ENCODE peak calls at places on chromosomes 12 and 14, in seven cellular contexts. One of them, this sample, is unnamed.

GRCh38 chr12:45425426-45425825 is 209.5 kb downstream of the ANO6 start:
- DNase-seq in fibroblast of mammary gland: peak
- DNase-seq in GM23338: no peak
- DNase-seq in mucosa of descending colon: no peak
- DNase-seq in heart left ventricle: no peak
- DNase-seq in CD4-positive, alpha-beta T cell: no peak
- DNase-seq in choroid plexus epithelial cell: peak
- DNase-seq in this sample: peak

GRCh38 chr12:102687523-102687922 is 207.2 kb upstream of the IGF1 start:
- DNase-seq in fibroblast of mammary gland: no peak
- DNase-seq in GM23338: no peak
- DNase-seq in mucosa of descending colon: no peak
- DNase-seq in heart left ventricle: no peak
- DNase-seq in CD4-positive, alpha-beta T cell: no peak
- DNase-seq in choroid plexus epithelial cell: no peak
- DNase-seq in this sample: no peak

GRCh38 chr12:68358532-68359485 is 26.6 kb upstream of the MDM1 start:
- DNase-seq in fibroblast of mammary gland: peak
- DNase-seq in GM23338: peak
- DNase-seq in mucosa of descending colon: no peak
- DNase-seq in heart left ventricle: no peak
- DNase-seq in CD4-positive, alpha-beta T cell: peak
- DNase-seq in choroid plexus epithelial cell: peak
- DNase-seq in this sample: peak

GRCh38 chr14:51093371-51094281 is 1.3 kb downstream of the TRIM9 start:
- DNase-seq in fibroblast of mammary gland: no peak
- DNase-seq in GM23338: peak
- DNase-seq in mucosa of descending colon: peak
- DNase-seq in heart left ventricle: peak
- DNase-seq in CD4-positive, alpha-beta T cell: peak
- DNase-seq in choroid plexus epithelial cell: peak
- DNase-seq in this sample: no peak

GRCh38 chr12:1527789-1528188 is 66.6 kb downstream of the FBXL14 start:
- DNase-seq in fibroblast of mammary gland: peak
- DNase-seq in GM23338: no peak
- DNase-seq in mucosa of descending colon: no peak
- DNase-seq in heart left ventricle: no peak
- DNase-seq in CD4-positive, alpha-beta T cell: no peak
- DNase-seq in choroid plexus epithelial cell: peak
- DNase-seq in this sample: peak

GRCh38 chr12:126747530-126748149 is 1519.3 kb upstream of the TMEM132C start:
- DNase-seq in fibroblast of mammary gland: peak
- DNase-seq in GM23338: peak
- DNase-seq in mucosa of descending colon: peak
- DNase-seq in heart left ventricle: peak
- DNase-seq in CD4-positive, alpha-beta T cell: peak
- DNase-seq in choroid plexus epithelial cell: no peak
- DNase-seq in this sample: peak

GRCh38 chr12:1318327-1319031 is 275.9 kb downstream of the FBXL14 start:
- DNase-seq in fibroblast of mammary gland: peak
- DNase-seq in GM23338: peak
- DNase-seq in mucosa of descending colon: peak
- DNase-seq in heart left ventricle: no peak
- DNase-seq in CD4-positive, alpha-beta T cell: no peak
- DNase-seq in choroid plexus epithelial cell: peak
- DNase-seq in this sample: peak

GRCh38 chr12:100842156-100842555 is 47.6 kb downstream of the ANO4 start:
- DNase-seq in fibroblast of mammary gland: no peak
- DNase-seq in GM23338: no peak
- DNase-seq in mucosa of descending colon: no peak
- DNase-seq in heart left ventricle: no peak
- DNase-seq in CD4-positive, alpha-beta T cell: no peak
- DNase-seq in choroid plexus epithelial cell: peak
- DNase-seq in this sample: peak

GRCh38 chr12:93766802-93767523 is 89.8 kb downstream of the CRADD start:
- DNase-seq in fibroblast of mammary gland: peak
- DNase-seq in GM23338: peak
- DNase-seq in mucosa of descending colon: no peak
- DNase-seq in heart left ventricle: no peak
- DNase-seq in CD4-positive, alpha-beta T cell: no peak
- DNase-seq in choroid plexus epithelial cell: peak
- DNase-seq in this sample: peak

GRCh38 chr12:109163150-109163549 is 46.8 kb downstream of the ACACB start:
- DNase-seq in fibroblast of mammary gland: no peak
- DNase-seq in GM23338: no peak
- DNase-seq in mucosa of descending colon: no peak
- DNase-seq in heart left ventricle: no peak
- DNase-seq in CD4-positive, alpha-beta T cell: no peak
- DNase-seq in choroid plexus epithelial cell: no peak
- DNase-seq in this sample: no peak

GRCh38 chr12:122097641-122098364 is 19.2 kb downstream of the MLXIP start:
- DNase-seq in fibroblast of mammary gland: no peak
- DNase-seq in GM23338: no peak
- DNase-seq in mucosa of descending colon: peak
- DNase-seq in heart left ventricle: no peak
- DNase-seq in CD4-positive, alpha-beta T cell: no peak
- DNase-seq in choroid plexus epithelial cell: peak
- DNase-seq in this sample: peak

GRCh38 chr14:65414961-65415589 is 2.5 kb downstream of the FUT8 start:
- DNase-seq in fibroblast of mammary gland: peak
- DNase-seq in GM23338: peak
- DNase-seq in mucosa of descending colon: no peak
- DNase-seq in heart left ventricle: no peak
- DNase-seq in CD4-positive, alpha-beta T cell: no peak
- DNase-seq in choroid plexus epithelial cell: peak
- DNase-seq in this sample: peak

GRCh38 chr14:65412189-65412846 is at the start of gene FUT8:
- DNase-seq in fibroblast of mammary gland: peak
- DNase-seq in GM23338: peak
- DNase-seq in mucosa of descending colon: peak
- DNase-seq in heart left ventricle: peak
- DNase-seq in CD4-positive, alpha-beta T cell: peak
- DNase-seq in choroid plexus epithelial cell: peak
- DNase-seq in this sample: peak

GRCh38 chr14:65413739-65414045 is 1.2 kb downstream of the FUT8 start:
- DNase-seq in fibroblast of mammary gland: no peak
- DNase-seq in GM23338: no peak
- DNase-seq in mucosa of descending colon: no peak
- DNase-seq in heart left ventricle: no peak
- DNase-seq in CD4-positive, alpha-beta T cell: no peak
- DNase-seq in choroid plexus epithelial cell: no peak
- DNase-seq in this sample: no peak

GRCh38 chr14:65411656-65412188 is 808 bp upstream of the FUT8 start:
- DNase-seq in fibroblast of mammary gland: peak
- DNase-seq in GM23338: peak
- DNase-seq in mucosa of descending colon: peak
- DNase-seq in heart left ventricle: peak
- DNase-seq in CD4-positive, alpha-beta T cell: peak
- DNase-seq in choroid plexus epithelial cell: peak
- DNase-seq in this sample: peak

DNA sequence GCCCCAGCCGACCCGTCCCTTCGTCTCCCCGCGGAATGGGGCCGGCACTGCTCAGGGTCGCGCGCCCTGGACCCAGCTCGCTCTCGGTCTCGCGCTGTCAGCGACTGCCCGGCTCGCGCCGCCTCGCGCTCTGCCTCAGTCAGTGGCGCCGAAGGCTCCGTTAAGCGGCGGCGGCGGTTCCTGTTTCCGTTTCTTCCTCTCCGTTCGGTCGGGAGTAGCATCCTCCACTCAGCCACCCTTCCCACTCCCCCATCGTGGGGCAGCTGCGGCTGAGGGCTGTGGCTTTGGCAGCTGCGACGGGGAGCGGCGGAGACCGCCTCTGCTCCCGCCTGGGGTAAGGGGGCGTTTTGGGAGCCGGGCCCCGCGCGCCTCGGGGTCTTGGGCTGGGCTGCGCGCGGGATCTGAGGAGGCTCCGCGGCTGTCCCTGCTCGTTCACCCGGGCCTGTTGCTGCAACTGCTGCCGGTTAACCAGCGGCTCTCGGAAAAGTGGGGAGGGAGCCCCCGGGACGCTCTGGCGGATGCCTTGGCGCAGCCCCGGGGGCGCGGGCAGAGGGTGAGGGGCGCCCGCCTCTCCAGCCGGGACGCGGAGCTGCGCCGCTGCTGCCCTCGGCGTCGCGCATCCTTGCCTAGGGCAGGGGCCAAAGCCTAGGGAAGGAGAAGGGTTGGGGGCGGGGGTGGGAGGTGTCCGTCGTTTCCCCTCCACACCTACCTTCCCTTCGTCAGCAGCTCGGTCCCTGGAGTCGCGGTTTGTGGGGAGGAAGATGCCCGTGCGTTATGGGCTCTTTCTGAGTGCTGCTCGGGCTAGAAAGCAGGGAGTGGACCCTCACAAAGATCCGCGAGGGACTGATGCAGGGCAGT is 580 bp downstream of the FUT8 start:
- DNase-seq in fibroblast of mammary gland: peak
- DNase-seq in GM23338: peak
- DNase-seq in mucosa of descending colon: peak
- DNase-seq in heart left ventricle: peak
- DNase-seq in CD4-positive, alpha-beta T cell: peak
- DNase-seq in choroid plexus epithelial cell: peak
- DNase-seq in this sample: peak
- TF ChIP-seq CTCF in fibroblast of mammary gland: no peak
- TF ChIP-seq CTCF in GM23338: no peak
- TF ChIP-seq CTCF in mucosa of descending colon: no peak
- TF ChIP-seq CTCF in heart left ventricle: no peak
- TF ChIP-seq CTCF in CD4-positive, alpha-beta T cell: no peak
- TF ChIP-seq CTCF in choroid plexus epithelial cell: peak
- TF ChIP-seq CTCF in this sample: no peak

GRCh38 chr14:22118894-22119477 is 445.4 kb upstream of the OR4E1 start:
- DNase-seq in fibroblast of mammary gland: no peak
- DNase-seq in GM23338: no peak
- DNase-seq in mucosa of descending colon: no peak
- DNase-seq in heart left ventricle: no peak
- DNase-seq in CD4-positive, alpha-beta T cell: no peak
- DNase-seq in choroid plexus epithelial cell: peak
- DNase-seq in this sample: no peak

GRCh38 chr14:22123188-22123560 is 449.6 kb upstream of the OR4E1 start:
- DNase-seq in fibroblast of mammary gland: no peak
- DNase-seq in GM23338: no peak
- DNase-seq in mucosa of descending colon: no peak
- DNase-seq in heart left ventricle: no peak
- DNase-seq in CD4-positive, alpha-beta T cell: no peak
- DNase-seq in choroid plexus epithelial cell: no peak
- DNase-seq in this sample: no peak

GRCh38 chr14:22124071-22124613 is 450.5 kb upstream of the OR4E1 start:
- DNase-seq in fibroblast of mammary gland: no peak
- DNase-seq in GM23338: no peak
- DNase-seq in mucosa of descending colon: no peak
- DNase-seq in heart left ventricle: no peak
- DNase-seq in CD4-positive, alpha-beta T cell: no peak
- DNase-seq in choroid plexus epithelial cell: no peak
- DNase-seq in this sample: no peak

GRCh38 chr14:22122227-22123187 is 448.9 kb upstream of the OR4E1 start:
- DNase-seq in fibroblast of mammary gland: no peak
- DNase-seq in GM23338: peak
- DNase-seq in mucosa of descending colon: no peak
- DNase-seq in heart left ventricle: no peak
- DNase-seq in CD4-positive, alpha-beta T cell: no peak
- DNase-seq in choroid plexus epithelial cell: peak
- DNase-seq in this sample: no peak
- TF ChIP-seq CTCF in fibroblast of mammary gland: no peak
- TF ChIP-seq CTCF in GM23338: peak
- TF ChIP-seq CTCF in mucosa of descending colon: no peak
- TF ChIP-seq CTCF in heart left ventricle: no peak
- TF ChIP-seq CTCF in CD4-positive, alpha-beta T cell: no peak
- TF ChIP-seq CTCF in choroid plexus epithelial cell: peak
- TF ChIP-seq CTCF in this sample: no peak

GRCh38 chr14:65604946-65605345 is 192.4 kb downstream of the FUT8 start:
- DNase-seq in fibroblast of mammary gland: no peak
- DNase-seq in GM23338: no peak
- DNase-seq in mucosa of descending colon: no peak
- DNase-seq in heart left ventricle: no peak
- DNase-seq in CD4-positive, alpha-beta T cell: no peak
- DNase-seq in choroid plexus epithelial cell: peak
- DNase-seq in this sample: peak
- TF ChIP-seq CTCF in fibroblast of mammary gland: peak
- TF ChIP-seq CTCF in GM23338: no peak
- TF ChIP-seq CTCF in mucosa of descending colon: no peak
- TF ChIP-seq CTCF in heart left ventricle: peak
- TF ChIP-seq CTCF in CD4-positive, alpha-beta T cell: no peak
- TF ChIP-seq CTCF in choroid plexus epithelial cell: peak
- TF ChIP-seq CTCF in this sample: peak

DNA sequence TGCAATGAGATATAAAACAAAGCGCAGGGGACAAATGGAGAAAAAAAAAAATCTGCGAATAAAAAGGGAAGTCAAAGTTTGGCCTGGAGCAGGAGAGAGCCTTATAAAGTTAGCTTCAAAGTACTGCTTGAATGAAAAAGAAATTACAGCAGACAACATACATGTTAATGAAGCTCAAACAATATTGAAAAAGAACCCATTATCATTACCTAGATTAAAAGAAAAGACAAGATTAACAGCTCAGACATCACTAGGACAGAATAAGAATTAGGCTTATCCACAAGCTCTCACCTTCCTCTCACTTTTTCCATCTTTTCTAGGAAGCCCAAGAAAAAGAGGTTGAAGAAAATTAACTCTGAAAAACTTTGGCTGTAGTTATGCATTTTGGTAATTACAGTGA is 503.5 kb downstream of the ETNK1 start:
- DNase-seq in fibroblast of mammary gland: no peak
- DNase-seq in GM23338: no peak
- DNase-seq in mucosa of descending colon: no peak
- DNase-seq in heart left ventricle: no peak
- DNase-seq in CD4-positive, alpha-beta T cell: no peak
- DNase-seq in choroid plexus epithelial cell: no peak
- DNase-seq in this sample: no peak
- TF ChIP-seq CTCF in fibroblast of mammary gland: no peak
- TF ChIP-seq CTCF in GM23338: no peak
- TF ChIP-seq CTCF in mucosa of descending colon: no peak
- TF ChIP-seq CTCF in heart left ventricle: no peak
- TF ChIP-seq CTCF in CD4-positive, alpha-beta T cell: no peak
- TF ChIP-seq CTCF in choroid plexus epithelial cell: no peak
- TF ChIP-seq CTCF in this sample: no peak

GRCh38 chr14:23763394-23763793 is 127.2 kb downstream of the DHRS2 start:
- DNase-seq in fibroblast of mammary gland: no peak
- DNase-seq in GM23338: no peak
- DNase-seq in mucosa of descending colon: no peak
- DNase-seq in heart left ventricle: no peak
- DNase-seq in CD4-positive, alpha-beta T cell: no peak
- DNase-seq in choroid plexus epithelial cell: no peak
- DNase-seq in this sample: no peak
- TF ChIP-seq CTCF in fibroblast of mammary gland: no peak
- TF ChIP-seq CTCF in GM23338: no peak
- TF ChIP-seq CTCF in mucosa of descending colon: no peak
- TF ChIP-seq CTCF in heart left ventricle: no peak
- TF ChIP-seq CTCF in CD4-positive, alpha-beta T cell: no peak
- TF ChIP-seq CTCF in choroid plexus epithelial cell: no peak
- TF ChIP-seq CTCF in this sample: no peak